ENCODE peak calls at places on chromosomes 16 and 17, in nine cellular contexts. K is left ventricle myocardium inferior, J is NCI-H510A, T is heart left ventricle, Y is HFFc6, G is T-helper 2 cell, N is AG08395, R is GM19239, S is Ammon's horn. A is an unnamed sample.

GRCh38 chr17:1005361-1005946 is 8.5 kb downstream of the TIMM22 start:
- DNase-seq in R (no peak), N (peak; percentile 83), J (peak; percentile 15), T (no peak), K (peak; percentile 74), Y (no peak), S (peak; percentile 90), G (no peak), A (no peak)

GRCh38 chr17:39057807-39058206 is 90.6 kb upstream of the FBXO47 start:
- DNase-seq in S (no peak), Y (no peak), G (no peak), K (no peak), N (no peak), R (no peak), J (no peak), T (no peak), A (no peak)

GRCh38 chr17:13561606-13562270 is 40.0 kb downstream of the HS3ST3A1 start:
- DNase-seq in G (no peak), Y (no peak), S (no peak), R (no peak), K (no peak), J (no peak), T (no peak), N (peak; percentile 94), A (peak; percentile 63)

GRCh38 chr16:88012360-88012759 is 61.1 kb downstream of the BANP start:
- DNase-seq in J (no peak), N (no peak), K (no peak), T (no peak), Y (no peak), G (no peak), R (no peak), S (no peak), A (no peak)

GRCh38 chr17:74922694-74923537 is at the start of gene USH1G:
- DNase-seq in S (no peak), Y (no peak), G (no peak), R (peak; percentile 45), K (no peak), N (peak; percentile 29), T (peak; percentile 64), J (no peak), A (no peak)

GRCh38 chr16:57619606-57620315 is 8.7 kb upstream of the ADGRG1 start:
- DNase-seq in S (no peak), T (peak; percentile 46), N (no peak), K (no peak), Y (no peak), R (no peak), G (no peak), J (peak; percentile 95), A (no peak)

GRCh38 chr17:38881600-38882191 is 11.8 kb downstream of the LASP1 start:
- DNase-seq in K (peak; percentile 67), S (no peak), N (peak; percentile 41), G (no peak), Y (no peak), R (no peak), J (no peak), T (peak; percentile 81), A (no peak)

GRCh38 chr16:85041184-85041928 is 13.8 kb downstream of the KIAA0513 start:
- DNase-seq in K (no peak), Y (no peak), J (no peak), T (no peak), G (no peak), R (no peak), N (no peak), S (peak; percentile 14), A (no peak)

GRCh38 chr16:11016993-11017392 is 72.6 kb downstream of the CLEC16A start:
- DNase-seq in J (no peak), S (no peak), R (no peak), Y (peak; percentile 37), K (peak; percentile 61), T (peak; percentile 84), G (no peak), N (peak; percentile 72), A (no peak)

GRCh38 chr17:9115446-9116265 is 94.3 kb downstream of the NTN1 start:
- DNase-seq in Y (peak; percentile 11), N (peak; percentile 74), S (peak; percentile 29), J (no peak), K (peak; percentile 66), R (no peak), T (peak; percentile 85), G (no peak), A (peak; percentile 32)

GRCh38 chr16:75092777-75093176 is 23.8 kb downstream of the LDHD start:
- DNase-seq in S (no peak), Y (no peak), T (peak; percentile 49), G (no peak), R (no peak), J (no peak), N (no peak), K (no peak), A (no peak)

GRCh38 chr16:77171750-77172635 is 19.0 kb upstream of the MON1B start:
- DNase-seq in J (no peak), K (no peak), G (no peak), S (peak; percentile 67), Y (peak; percentile 60), T (no peak), N (peak; percentile 64), R (no peak), A (peak; percentile 37)

GRCh38 chr16:67652578-67653130 is 7.4 kb downstream of the ACD start:
- DNase-seq in Y (no peak), G (no peak), K (no peak), T (no peak), R (no peak), S (no peak), N (peak; percentile 49), J (no peak), A (no peak)

A was measured in smooth muscle cell of the brain vasculature.